ENCODE peak calls at places on chromosome 14, in nine cellular contexts. Z, V, Y, N, P, C, O, R and L are unnamed samples.

GRCh38 chr14:20679907-20680306 is 4.5 kb upstream of the RNASE4 start:
- DNase-seq in Z (peak; percentile 10), V (no peak), Y (no peak), N (no peak), P (peak; percentile 2), C (peak; percentile 40), O (no peak), R (no peak), L (no peak)

GRCh38 chr14:71361335-71361734 is 454.1 kb downstream of the PCNX1 start:
- DNase-seq in Z (no peak), V (no peak), Y (no peak), N (no peak), P (peak; percentile 21), C (no peak), O (no peak), R (no peak), L (no peak)

GRCh38 chr14:102975662-102976061 is 53.2 kb downstream of the AMN start:
- DNase-seq in Z (no peak), V (no peak), Y (no peak), N (no peak), P (no peak), C (no peak), O (no peak), R (no peak), L (no peak)

GRCh38 chr14:53295985-53296582 is 143.0 kb upstream of the DDHD1 start:
- DNase-seq in Z (no peak), V (no peak), Y (no peak), N (no peak), P (peak; percentile 57), C (peak; percentile 66), O (no peak), R (peak; percentile 47), L (peak; percentile 63)

GRCh38 chr14:34052658-34053014 is 101.8 kb upstream of the EGLN3 start:
- DNase-seq in Z (no peak), V (no peak), Y (no peak), N (peak; percentile 22), P (no peak), C (no peak), O (no peak), R (no peak), L (no peak)

GRCh38 chr14:81889529-81889928 is 355.9 kb upstream of the SEL1L start:
- DNase-seq in Z (no peak), V (no peak), Y (no peak), N (no peak), P (no peak), C (no peak), O (no peak), R (no peak), L (no peak)

GRCh38 chr14:65332141-65332871 is 80.2 kb upstream of the FUT8 start:
- DNase-seq in Z (no peak), V (no peak), Y (no peak), N (no peak), P (no peak), C (no peak), O (no peak), R (no peak), L (peak; percentile 22)

GRCh38 chr14:103185051-103186027 is 62.1 kb downstream of the TNFAIP2 start:
- DNase-seq in Z (no peak), V (no peak), Y (peak; percentile 9), N (peak; percentile 34), P (peak; percentile 52), C (peak; percentile 42), O (no peak), R (peak; percentile 27), L (peak; percentile 26)

GRCh38 chr14:68705741-68706283 is 87.1 kb downstream of the ZFP36L1 start:
- DNase-seq in Z (no peak), V (no peak), Y (no peak), N (no peak), P (peak; percentile 7), C (peak; percentile 59), O (no peak), R (no peak), L (no peak)

GRCh38 chr14:92039073-92039719 is 663 bp downstream of the TRIP11 start:
- DNase-seq in Z (no peak), V (peak; percentile 8), Y (peak; percentile 5), N (peak; percentile 39), P (peak; percentile 78), C (peak; percentile 89), O (peak; percentile 40), R (peak; percentile 61), L (peak; percentile 57)

GRCh38 chr14:95480887-95481226 is 35.6 kb downstream of the SYNE3 start:
- DNase-seq in Z (no peak), V (no peak), Y (no peak), N (no peak), P (no peak), C (no peak), O (no peak), R (no peak), L (no peak)

GRCh38 chr14:94953541-94954260 is 183.8 kb upstream of the GSC start:
- DNase-seq in Z (no peak), V (no peak), Y (no peak), N (no peak), P (no peak), C (no peak), O (no peak), R (no peak), L (no peak)

GRCh38 chr14:54475911-54476310 is 12.9 kb downstream of the GMFB start:
- DNase-seq in Z (no peak), V (no peak), Y (no peak), N (no peak), P (no peak), C (no peak), O (no peak), R (no peak), L (no peak)

GRCh38 chr14:96764012-96764411 is 33.2 kb upstream of the VRK1 start:
- DNase-seq in Z (no peak), V (no peak), Y (no peak), N (no peak), P (no peak), C (no peak), O (no peak), R (no peak), L (no peak)

GRCh38 chr14:97584528-97584927 is 787.3 kb downstream of the VRK1 start:
- DNase-seq in Z (no peak), V (no peak), Y (no peak), N (no peak), P (peak; percentile 8), C (no peak), O (no peak), R (no peak), L (no peak)

GRCh38 chr14:40318211-40318719 is 886.0 kb upstream of the FBXO33 start:
- DNase-seq in Z (no peak), V (no peak), Y (no peak), N (no peak), P (no peak), C (no peak), O (no peak), R (no peak), L (no peak)

GRCh38 chr14:102539544-102540309 is 30.2 kb upstream of the ANKRD9 start:
- DNase-seq in Z (no peak), V (no peak), Y (peak; percentile 92), N (no peak), P (peak; percentile 87), C (no peak), O (no peak), R (no peak), L (peak; percentile 68)

GRCh38 chr14:26549571-26549970 is 48.3 kb downstream of the NOVA1 start:
- DNase-seq in Z (no peak), V (no peak), Y (no peak), N (no peak), P (no peak), C (peak; percentile 55), O (no peak), R (no peak), L (no peak)

GRCh38 chr14:77307099-77307496 is 13.6 kb downstream of the POMT2 start:
- DNase-seq in Z (peak; percentile 66), V (no peak), Y (no peak), N (no peak), P (peak; percentile 57), C (no peak), O (no peak), R (peak; percentile 27), L (no peak)

GRCh38 chr14:56202256-56202655 is 84.0 kb downstream of the PELI2 start:
- DNase-seq in Z (no peak), V (no peak), Y (no peak), N (no peak), P (peak; percentile 84), C (no peak), O (no peak), R (no peak), L (no peak)

GRCh38 chr14:70995671-70996070 is 88.4 kb downstream of the PCNX1 start:
- DNase-seq in Z (no peak), V (no peak), Y (no peak), N (no peak), P (peak; percentile 3), C (no peak), O (no peak), R (no peak), L (no peak)

GRCh38 chr14:102986810-102987579 is 64.5 kb downstream of the AMN start:
- DNase-seq in Z (no peak), V (no peak), Y (no peak), N (no peak), P (no peak), C (no peak), O (no peak), R (no peak), L (no peak)

GRCh38 chr14:53011053-53011462 is 60.2 kb upstream of the FERMT2 start:
- DNase-seq in Z (no peak), V (no peak), Y (no peak), N (peak; percentile 97), P (no peak), C (peak; percentile 30), O (no peak), R (peak; percentile 93), L (peak; percentile 12)

GRCh38 chr14:100104523-100105300 is 39.5 kb downstream of the EVL start:
- DNase-seq in Z (no peak), V (no peak), Y (no peak), N (peak; percentile 23), P (no peak), C (no peak), O (no peak), R (no peak), L (no peak)

GRCh38 chr14:103726474-103726873 is 10.9 kb downstream of the ZFYVE21 start:
- DNase-seq in Z (no peak), V (no peak), Y (no peak), N (no peak), P (no peak), C (no peak), O (no peak), R (no peak), L (no peak)

GRCh38 chr14:54226103-54226502 is 170.7 kb upstream of the CDKN3 start:
- DNase-seq in Z (no peak), V (no peak), Y (no peak), N (no peak), P (no peak), C (no peak), O (no peak), R (no peak), L (no peak)

GRCh38 chr14:52073251-52073650 is 4.4 kb upstream of the NID2 start:
- DNase-seq in Z (no peak), V (no peak), Y (no peak), N (no peak), P (no peak), C (no peak), O (no peak), R (no peak), L (no peak)

GRCh38 chr14:57816568-57817284 is 49.2 kb downstream of the SLC35F4 start:
- DNase-seq in Z (no peak), V (peak; percentile 5), Y (no peak), N (no peak), P (no peak), C (no peak), O (no peak), R (no peak), L (no peak)

GRCh38 chr14:96405603-96406158 is 13.8 kb downstream of the AK7 start:
- DNase-seq in Z (no peak), V (no peak), Y (no peak), N (no peak), P (no peak), C (no peak), O (no peak), R (no peak), L (no peak)

GRCh38 chr14:56805201-56805991 is 4.9 kb downstream of the OTX2 start:
- DNase-seq in Z (no peak), V (no peak), Y (no peak), N (no peak), P (peak; percentile 90), C (no peak), O (no peak), R (no peak), L (no peak)

GRCh38 chr14:100279133-100279532 is 27.1 kb downstream of the SLC25A29 start:
- DNase-seq in Z (no peak), V (no peak), Y (no peak), N (no peak), P (no peak), C (no peak), O (no peak), R (no peak), L (no peak)